ENCODE peak calls at places on chromosomes 7 and 10, in four cellular contexts. One of them, this sample, is unnamed.

GRCh38 chr7:22565315-22565811 is 65.4 kb upstream of the STEAP1B start:
- DNase-seq in K562: peak
- DNase-seq in GM12878: peak
- DNase-seq in WTC11: no peak
- DNase-seq in this sample: no peak

GRCh38 chr10:88074971-88075370 is 211.5 kb downstream of the PTEN start:
- DNase-seq in GM12878: no peak
- DNase-seq in K562: no peak
- DNase-seq in WTC11: no peak
- DNase-seq in this sample: no peak

GRCh38 chr10:8242295-8242872 is 187.9 kb downstream of the GATA3 start:
- DNase-seq in K562: no peak
- DNase-seq in WTC11: no peak
- DNase-seq in GM12878: no peak
- DNase-seq in this sample: no peak

GRCh38 chr7:4069268-4070095 is 612.6 kb upstream of the FOXK1 start:
- DNase-seq in GM12878: no peak
- DNase-seq in K562: no peak
- DNase-seq in WTC11: no peak
- DNase-seq in this sample: no peak

GRCh38 chr10:121734517-121735137 is 136.4 kb upstream of the FGFR2 start:
- DNase-seq in K562: peak
- DNase-seq in GM12878: no peak
- DNase-seq in WTC11: peak
- DNase-seq in this sample: peak

GRCh38 chr7:91140286-91140685 is 123.9 kb upstream of the FZD1 start:
- DNase-seq in K562: no peak
- DNase-seq in GM12878: no peak
- DNase-seq in WTC11: no peak
- DNase-seq in this sample: no peak

GRCh38 chr7:128812514-128813168 is 17.6 kb upstream of the FLNC start:
- DNase-seq in K562: peak
- DNase-seq in GM12878: no peak
- DNase-seq in WTC11: no peak
- DNase-seq in this sample: no peak

GRCh38 chr10:121080324-121080807 is 229.2 kb downstream of the WDR11 start:
- DNase-seq in K562: no peak
- DNase-seq in GM12878: no peak
- DNase-seq in WTC11: no peak
- DNase-seq in this sample: no peak

GRCh38 chr10:99711129-99711719 is 20.7 kb downstream of the COX15 start:
- DNase-seq in WTC11: no peak
- DNase-seq in GM12878: peak
- DNase-seq in K562: peak
- DNase-seq in this sample: peak

GRCh38 chr10:50739618-50740350 is at the start of gene ASAH2B:
- DNase-seq in GM12878: peak
- DNase-seq in K562: peak
- DNase-seq in WTC11: peak
- DNase-seq in this sample: peak

GRCh38 chr10:105585215-105585614 is 944.1 kb downstream of the SORCS3 start:
- DNase-seq in GM12878: no peak
- DNase-seq in K562: no peak
- DNase-seq in WTC11: no peak
- DNase-seq in this sample: no peak

GRCh38 chr10:30028452-30029045 is 30.8 kb downstream of the JCAD start:
- DNase-seq in WTC11: no peak
- DNase-seq in GM12878: no peak
- DNase-seq in K562: no peak
- DNase-seq in this sample: no peak

DNA sequence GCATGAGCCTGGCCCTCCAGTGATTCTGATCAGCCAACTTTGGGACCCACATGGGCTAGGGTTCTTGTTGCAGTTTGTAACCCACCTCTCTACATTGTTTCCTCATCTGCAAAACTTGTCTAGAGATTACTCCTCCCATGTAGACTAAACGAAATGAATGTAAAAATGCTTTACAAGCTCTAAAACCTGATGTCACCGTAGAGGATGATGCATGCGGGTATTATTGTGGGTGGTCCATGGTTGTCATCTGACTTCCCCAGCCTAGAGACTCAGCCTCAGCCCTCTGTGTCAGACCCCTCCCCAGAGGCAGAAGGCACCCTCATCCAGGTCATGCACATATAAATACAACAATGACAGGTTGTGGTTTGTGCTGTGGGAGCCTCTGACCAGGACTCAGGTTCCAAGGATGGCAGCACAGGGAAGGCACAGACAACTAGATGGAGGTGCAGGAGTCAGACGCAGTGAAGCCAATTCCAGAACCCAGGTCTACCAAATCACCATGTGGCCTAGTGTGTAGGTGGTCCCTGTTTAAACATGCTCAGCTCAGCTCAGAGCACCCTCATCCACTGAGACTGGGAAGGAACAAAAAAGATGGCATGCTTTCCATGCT is 3.2 kb upstream of the NODAL start:
- DNase-seq in K562: no peak
- DNase-seq in GM12878: no peak
- DNase-seq in WTC11: no peak
- DNase-seq in this sample: no peak
- TF ChIP-seq CBFB in K562: no peak
- TF ChIP-seq CBFB in GM12878: no peak
- TF ChIP-seq CBFB in WTC11: no peak
- TF ChIP-seq CBFB in this sample: no peak

GRCh38 chr7:27098493-27099223 is 2.9 kb upstream of the HOXA1 start:
- DNase-seq in GM12878: no peak
- DNase-seq in K562: no peak
- DNase-seq in WTC11: no peak
- DNase-seq in this sample: no peak
- TF ChIP-seq MAX in GM12878: no peak
- TF ChIP-seq MAX in K562: no peak
- TF ChIP-seq MAX in WTC11: no peak
- TF ChIP-seq MAX in this sample: no peak

GRCh38 chr7:44383566-44383965 is 58.2 kb upstream of the CAMK2B start:
- DNase-seq in K562: no peak
- DNase-seq in WTC11: no peak
- DNase-seq in GM12878: no peak
- DNase-seq in this sample: no peak
- TF ChIP-seq CBFB in K562: no peak
- TF ChIP-seq CBFB in WTC11: no peak
- TF ChIP-seq CBFB in GM12878: no peak
- TF ChIP-seq CBFB in this sample: no peak

GRCh38 chr7:46975493-46975892 is 606.4 kb downstream of the TNS3 start:
- DNase-seq in WTC11: no peak
- DNase-seq in GM12878: no peak
- DNase-seq in K562: no peak
- DNase-seq in this sample: no peak

GRCh38 chr7:46969303-46970130 is 612.4 kb downstream of the TNS3 start:
- DNase-seq in GM12878: no peak
- DNase-seq in K562: no peak
- DNase-seq in WTC11: no peak
- DNase-seq in this sample: no peak

GRCh38 chr7:46972205-46972604 is 609.7 kb downstream of the TNS3 start:
- DNase-seq in GM12878: no peak
- DNase-seq in WTC11: no peak
- DNase-seq in K562: no peak
- DNase-seq in this sample: no peak

GRCh38 chr7:46970131-46970430 is 611.8 kb downstream of the TNS3 start:
- DNase-seq in GM12878: no peak
- DNase-seq in K562: no peak
- DNase-seq in WTC11: no peak
- DNase-seq in this sample: no peak

GRCh38 chr7:46970486-46970885 is 611.4 kb downstream of the TNS3 start:
- DNase-seq in WTC11: no peak
- DNase-seq in GM12878: no peak
- DNase-seq in K562: no peak
- DNase-seq in this sample: no peak
- TF ChIP-seq MAX in WTC11: no peak
- TF ChIP-seq MAX in GM12878: no peak
- TF ChIP-seq MAX in K562: no peak
- TF ChIP-seq MAX in this sample: no peak

GRCh38 chr10:132817701-132818211 is 31.8 kb upstream of the NKX6-2 start:
- DNase-seq in GM12878: no peak
- DNase-seq in K562: no peak
- DNase-seq in WTC11: no peak
- DNase-seq in this sample: no peak
- TF ChIP-seq CBFB in GM12878: no peak
- TF ChIP-seq CBFB in K562: no peak
- TF ChIP-seq CBFB in WTC11: no peak
- TF ChIP-seq CBFB in this sample: no peak

GRCh38 chr7:92698237-92698841 is 108.1 kb upstream of the FAM133B start:
- DNase-seq in GM12878: no peak
- DNase-seq in K562: no peak
- DNase-seq in WTC11: no peak
- DNase-seq in this sample: peak
- TF ChIP-seq MAX in GM12878: no peak
- TF ChIP-seq MAX in K562: no peak
- TF ChIP-seq MAX in WTC11: no peak
- TF ChIP-seq MAX in this sample: no peak

DNA sequence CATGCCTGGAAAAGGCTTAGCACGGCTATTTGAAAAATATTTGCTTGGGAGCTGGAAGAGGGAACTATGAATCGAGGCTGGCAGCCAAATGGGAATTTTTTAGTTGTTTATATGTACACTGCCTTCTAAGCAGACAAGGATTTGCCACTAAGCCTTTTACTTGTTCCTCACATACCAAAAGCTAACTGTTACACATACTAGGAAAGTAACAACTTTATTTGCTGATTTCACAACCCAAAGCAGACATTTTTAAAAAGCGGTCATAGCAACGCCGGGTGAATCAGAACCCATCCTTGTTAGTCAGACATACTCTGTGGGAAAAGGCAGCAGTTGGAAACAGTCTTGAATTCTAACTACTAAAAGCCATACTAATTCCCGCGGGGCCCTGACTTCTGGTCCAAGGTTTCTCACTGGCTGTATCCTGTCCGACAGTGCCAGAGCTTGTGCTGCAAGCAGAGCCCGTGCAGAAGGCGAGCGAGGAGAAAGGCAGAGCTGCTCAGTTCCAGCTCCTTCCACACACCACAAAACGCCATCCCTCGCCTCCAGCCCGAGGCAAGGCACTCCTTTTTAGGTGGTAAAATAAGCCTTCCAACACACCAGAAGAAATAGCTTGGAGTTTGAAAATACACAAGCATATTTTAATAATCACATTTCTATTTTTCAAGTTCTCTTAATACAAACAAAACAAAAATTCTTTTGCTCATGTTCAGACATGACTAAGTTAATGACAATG is 89.2 kb downstream of the RNF216 start:
- DNase-seq in WTC11: no peak
- DNase-seq in K562: no peak
- DNase-seq in GM12878: no peak
- DNase-seq in this sample: peak
- TF ChIP-seq CBFB in WTC11: no peak
- TF ChIP-seq CBFB in K562: no peak
- TF ChIP-seq CBFB in GM12878: no peak
- TF ChIP-seq CBFB in this sample: no peak

This sample was measured in HepG2.